ENCODE peak calls at places on chromosome 22, in six cellular contexts. One of them, this sample, is unnamed.

GRCh38 chr22:37193629-37194191 is 5.7 kb upstream of the C1QTNF6 start:
- DNase-seq in chondrocyte: no peak
- DNase-seq in NCI-H2081: no peak
- DNase-seq in HuH-7.5: no peak
- DNase-seq in activated T-cell treated with anti-CD3 and anti-CD28 coated beads for 1 hour: no peak
- DNase-seq in dorsolateral prefrontal cortex: no peak
- DNase-seq in this sample: no peak

GRCh38 chr22:27240298-27240885 is 561.2 kb downstream of the MN1 start:
- DNase-seq in chondrocyte: no peak
- DNase-seq in NCI-H2081: no peak
- DNase-seq in HuH-7.5: no peak
- DNase-seq in activated T-cell treated with anti-CD3 and anti-CD28 coated beads for 1 hour: no peak
- DNase-seq in dorsolateral prefrontal cortex: no peak
- DNase-seq in this sample: no peak

GRCh38 chr22:31857247-31857646 is 87.1 kb upstream of the YWHAH start:
- DNase-seq in chondrocyte: no peak
- DNase-seq in NCI-H2081: peak; percentile 79
- DNase-seq in HuH-7.5: no peak
- DNase-seq in activated T-cell treated with anti-CD3 and anti-CD28 coated beads for 1 hour: no peak
- DNase-seq in dorsolateral prefrontal cortex: peak; percentile 64
- DNase-seq in this sample: no peak

GRCh38 chr22:36562261-36562835 is 33.4 kb upstream of the EIF3D start:
- DNase-seq in chondrocyte: no peak
- DNase-seq in NCI-H2081: no peak
- DNase-seq in HuH-7.5: no peak
- DNase-seq in activated T-cell treated with anti-CD3 and anti-CD28 coated beads for 1 hour: no peak
- DNase-seq in dorsolateral prefrontal cortex: no peak
- DNase-seq in this sample: no peak

GRCh38 chr22:22474733-22475132 is 33.8 kb downstream of the ZNF280B start:
- DNase-seq in chondrocyte: no peak
- DNase-seq in NCI-H2081: no peak
- DNase-seq in HuH-7.5: no peak
- DNase-seq in activated T-cell treated with anti-CD3 and anti-CD28 coated beads for 1 hour: no peak
- DNase-seq in dorsolateral prefrontal cortex: no peak
- DNase-seq in this sample: no peak

GRCh38 chr22:50188356-50188755 is 2.6 kb downstream of the TRABD start:
- DNase-seq in chondrocyte: no peak
- DNase-seq in NCI-H2081: no peak
- DNase-seq in HuH-7.5: no peak
- DNase-seq in activated T-cell treated with anti-CD3 and anti-CD28 coated beads for 1 hour: no peak
- DNase-seq in dorsolateral prefrontal cortex: no peak
- DNase-seq in this sample: no peak

GRCh38 chr22:23058481-23059336 is 11.6 kb upstream of the GNAZ start:
- DNase-seq in chondrocyte: peak; percentile 53
- DNase-seq in NCI-H2081: no peak
- DNase-seq in HuH-7.5: no peak
- DNase-seq in activated T-cell treated with anti-CD3 and anti-CD28 coated beads for 1 hour: no peak
- DNase-seq in dorsolateral prefrontal cortex: peak; percentile 24
- DNase-seq in this sample: no peak

GRCh38 chr22:26273011-26273675 is 103.9 kb downstream of the SEZ6L start:
- DNase-seq in chondrocyte: no peak
- DNase-seq in NCI-H2081: peak; percentile 30
- DNase-seq in HuH-7.5: no peak
- DNase-seq in activated T-cell treated with anti-CD3 and anti-CD28 coated beads for 1 hour: no peak
- DNase-seq in dorsolateral prefrontal cortex: peak; percentile 71
- DNase-seq in this sample: no peak

GRCh38 chr22:39989633-39990032 is 5.1 kb upstream of the FAM83F start:
- DNase-seq in chondrocyte: no peak
- DNase-seq in NCI-H2081: no peak
- DNase-seq in HuH-7.5: no peak
- DNase-seq in activated T-cell treated with anti-CD3 and anti-CD28 coated beads for 1 hour: no peak
- DNase-seq in dorsolateral prefrontal cortex: no peak
- DNase-seq in this sample: no peak

GRCh38 chr22:25365491-25366261 is 146.2 kb downstream of the CRYBB2 start:
- DNase-seq in chondrocyte: peak; percentile 93
- DNase-seq in NCI-H2081: no peak
- DNase-seq in HuH-7.5: no peak
- DNase-seq in activated T-cell treated with anti-CD3 and anti-CD28 coated beads for 1 hour: no peak
- DNase-seq in dorsolateral prefrontal cortex: no peak
- DNase-seq in this sample: no peak

GRCh38 chr22:44698531-44699421 is 3.2 kb upstream of the PRR5 start:
- DNase-seq in chondrocyte: peak; percentile 94
- DNase-seq in NCI-H2081: no peak
- DNase-seq in HuH-7.5: no peak
- DNase-seq in activated T-cell treated with anti-CD3 and anti-CD28 coated beads for 1 hour: no peak
- DNase-seq in dorsolateral prefrontal cortex: no peak
- DNase-seq in this sample: no peak

GRCh38 chr22:19693981-19694670 is 20.2 kb upstream of the SEPTIN5 start:
- DNase-seq in chondrocyte: peak; percentile 75
- DNase-seq in NCI-H2081: no peak
- DNase-seq in HuH-7.5: no peak
- DNase-seq in activated T-cell treated with anti-CD3 and anti-CD28 coated beads for 1 hour: no peak
- DNase-seq in dorsolateral prefrontal cortex: no peak
- DNase-seq in this sample: no peak

GRCh38 chr22:20571531-20572007 is 64.2 kb downstream of the MED15 start:
- DNase-seq in chondrocyte: no peak
- DNase-seq in NCI-H2081: no peak
- DNase-seq in HuH-7.5: peak; percentile 53
- DNase-seq in activated T-cell treated with anti-CD3 and anti-CD28 coated beads for 1 hour: peak; percentile 71
- DNase-seq in dorsolateral prefrontal cortex: no peak
- DNase-seq in this sample: no peak

GRCh38 chr22:50306753-50307749 is at the start of gene PLXNB2:
- DNase-seq in chondrocyte: no peak
- DNase-seq in NCI-H2081: peak; percentile 71
- DNase-seq in HuH-7.5: peak; percentile 89
- DNase-seq in activated T-cell treated with anti-CD3 and anti-CD28 coated beads for 1 hour: no peak
- DNase-seq in dorsolateral prefrontal cortex: peak; percentile 90
- DNase-seq in this sample: no peak

GRCh38 chr22:35915477-35916013 is 113.1 kb downstream of the RBFOX2 start:
- DNase-seq in chondrocyte: no peak
- DNase-seq in NCI-H2081: no peak
- DNase-seq in HuH-7.5: no peak
- DNase-seq in activated T-cell treated with anti-CD3 and anti-CD28 coated beads for 1 hour: no peak
- DNase-seq in dorsolateral prefrontal cortex: no peak
- DNase-seq in this sample: no peak

GRCh38 chr22:32839776-32840571 is 38.5 kb downstream of the TIMP3 start:
- DNase-seq in chondrocyte: no peak
- DNase-seq in NCI-H2081: no peak
- DNase-seq in HuH-7.5: no peak
- DNase-seq in activated T-cell treated with anti-CD3 and anti-CD28 coated beads for 1 hour: no peak
- DNase-seq in dorsolateral prefrontal cortex: no peak
- DNase-seq in this sample: no peak

GRCh38 chr22:29520851-29521250 is 32.7 kb downstream of the THOC5 start:
- DNase-seq in chondrocyte: no peak
- DNase-seq in NCI-H2081: no peak
- DNase-seq in HuH-7.5: no peak
- DNase-seq in activated T-cell treated with anti-CD3 and anti-CD28 coated beads for 1 hour: no peak
- DNase-seq in dorsolateral prefrontal cortex: no peak
- DNase-seq in this sample: no peak

GRCh38 chr22:37310075-37310606 is 27.8 kb downstream of the CYTH4 start:
- DNase-seq in chondrocyte: no peak
- DNase-seq in NCI-H2081: no peak
- DNase-seq in HuH-7.5: no peak
- DNase-seq in activated T-cell treated with anti-CD3 and anti-CD28 coated beads for 1 hour: no peak
- DNase-seq in dorsolateral prefrontal cortex: no peak
- DNase-seq in this sample: no peak

GRCh38 chr22:30243671-30244465 is 2.7 kb downstream of the LIF start:
- DNase-seq in chondrocyte: no peak
- DNase-seq in NCI-H2081: no peak
- DNase-seq in HuH-7.5: no peak
- DNase-seq in activated T-cell treated with anti-CD3 and anti-CD28 coated beads for 1 hour: no peak
- DNase-seq in dorsolateral prefrontal cortex: no peak
- DNase-seq in this sample: no peak

GRCh38 chr22:32478994-32479393 is 4.4 kb downstream of the FBXO7 start:
- DNase-seq in chondrocyte: no peak
- DNase-seq in NCI-H2081: no peak
- DNase-seq in HuH-7.5: no peak
- DNase-seq in activated T-cell treated with anti-CD3 and anti-CD28 coated beads for 1 hour: no peak
- DNase-seq in dorsolateral prefrontal cortex: no peak
- DNase-seq in this sample: no peak

GRCh38 chr22:24683671-24684070 is 80.7 kb downstream of the GGT1 start:
- DNase-seq in chondrocyte: no peak
- DNase-seq in NCI-H2081: no peak
- DNase-seq in HuH-7.5: no peak
- DNase-seq in activated T-cell treated with anti-CD3 and anti-CD28 coated beads for 1 hour: no peak
- DNase-seq in dorsolateral prefrontal cortex: no peak
- DNase-seq in this sample: no peak